ENCODE peak calls at places on chromosomes 6 and 20, in nine cellular contexts. One of them, this sample, is unnamed.

GRCh38 chr6:139757766-139758655 is 383.6 kb upstream of the CITED2 start:
- DNase-seq in T1000: no peak
- DNase-seq in H1: no peak
- DNase-seq in midbrain: no peak
- DNase-seq in fibroblast of lung: peak
- DNase-seq in HFF-Myc: no peak
- DNase-seq in left cardiac atrium: no peak
- DNase-seq in KG1: no peak
- DNase-seq in LoVo: no peak
- DNase-seq in this sample: no peak

GRCh38 chr20:52971498-52972189 is 514 bp upstream of the TSHZ2 start:
- DNase-seq in midbrain: no peak
- DNase-seq in left cardiac atrium: no peak
- DNase-seq in LoVo: no peak
- DNase-seq in fibroblast of lung: no peak
- DNase-seq in HFF-Myc: no peak
- DNase-seq in KG1: no peak
- DNase-seq in H1: no peak
- DNase-seq in T1000: no peak
- DNase-seq in this sample: no peak

GRCh38 chr6:84606860-84607259 is 157.5 kb downstream of the TBX18 start:
- DNase-seq in LoVo: no peak
- DNase-seq in midbrain: no peak
- DNase-seq in left cardiac atrium: no peak
- DNase-seq in KG1: no peak
- DNase-seq in H1: no peak
- DNase-seq in HFF-Myc: no peak
- DNase-seq in T1000: no peak
- DNase-seq in fibroblast of lung: peak
- DNase-seq in this sample: no peak

GRCh38 chr6:118327237-118327636 is 220.9 kb upstream of the PLN start:
- DNase-seq in midbrain: no peak
- DNase-seq in fibroblast of lung: no peak
- DNase-seq in T1000: no peak
- DNase-seq in left cardiac atrium: no peak
- DNase-seq in KG1: no peak
- DNase-seq in H1: no peak
- DNase-seq in LoVo: no peak
- DNase-seq in HFF-Myc: no peak
- DNase-seq in this sample: no peak

GRCh38 chr6:78619016-78619415 is 248.3 kb upstream of the IRAK1BP1 start:
- DNase-seq in LoVo: no peak
- DNase-seq in fibroblast of lung: no peak
- DNase-seq in T1000: no peak
- DNase-seq in KG1: no peak
- DNase-seq in H1: no peak
- DNase-seq in midbrain: no peak
- DNase-seq in left cardiac atrium: no peak
- DNase-seq in HFF-Myc: no peak
- DNase-seq in this sample: no peak

GRCh38 chr6:126625019-126625418 is 285.1 kb downstream of the CENPW start:
- DNase-seq in LoVo: no peak
- DNase-seq in KG1: no peak
- DNase-seq in H1: no peak
- DNase-seq in left cardiac atrium: no peak
- DNase-seq in HFF-Myc: no peak
- DNase-seq in T1000: no peak
- DNase-seq in fibroblast of lung: peak
- DNase-seq in midbrain: no peak
- DNase-seq in this sample: no peak

GRCh38 chr20:60823001-60823649 is 428.9 kb upstream of the CDH4 start:
- DNase-seq in midbrain: no peak
- DNase-seq in fibroblast of lung: no peak
- DNase-seq in KG1: no peak
- DNase-seq in LoVo: no peak
- DNase-seq in H1: no peak
- DNase-seq in left cardiac atrium: no peak
- DNase-seq in T1000: no peak
- DNase-seq in HFF-Myc: no peak
- DNase-seq in this sample: no peak

GRCh38 chr6:40343887-40344565 is 243.1 kb downstream of the LRFN2 start:
- DNase-seq in T1000: no peak
- DNase-seq in H1: no peak
- DNase-seq in HFF-Myc: no peak
- DNase-seq in LoVo: no peak
- DNase-seq in left cardiac atrium: no peak
- DNase-seq in fibroblast of lung: no peak
- DNase-seq in KG1: no peak
- DNase-seq in midbrain: no peak
- DNase-seq in this sample: no peak

GRCh38 chr6:99490608-99491007 is 24.6 kb downstream of the USP45 start:
- DNase-seq in LoVo: no peak
- DNase-seq in midbrain: no peak
- DNase-seq in HFF-Myc: no peak
- DNase-seq in KG1: no peak
- DNase-seq in H1: no peak
- DNase-seq in fibroblast of lung: no peak
- DNase-seq in left cardiac atrium: no peak
- DNase-seq in T1000: no peak
- DNase-seq in this sample: no peak

GRCh38 chr6:28880894-28881780 is 42.6 kb downstream of the TRIM27 start:
- DNase-seq in LoVo: peak
- DNase-seq in HFF-Myc: peak
- DNase-seq in left cardiac atrium: peak
- DNase-seq in KG1: peak
- DNase-seq in midbrain: peak
- DNase-seq in H1: no peak
- DNase-seq in T1000: peak
- DNase-seq in fibroblast of lung: peak
- DNase-seq in this sample: peak

GRCh38 chr20:58675146-58675584 is 17.4 kb upstream of the NPEPL1 start:
- DNase-seq in midbrain: no peak
- DNase-seq in T1000: no peak
- DNase-seq in LoVo: no peak
- DNase-seq in left cardiac atrium: no peak
- DNase-seq in KG1: no peak
- DNase-seq in fibroblast of lung: no peak
- DNase-seq in H1: no peak
- DNase-seq in HFF-Myc: no peak
- DNase-seq in this sample: no peak

GRCh38 chr6:84779380-84779779 is 15.0 kb upstream of the TBX18 start:
- DNase-seq in LoVo: no peak
- DNase-seq in H1: no peak
- DNase-seq in midbrain: no peak
- DNase-seq in T1000: no peak
- DNase-seq in left cardiac atrium: no peak
- DNase-seq in fibroblast of lung: no peak
- DNase-seq in HFF-Myc: no peak
- DNase-seq in KG1: no peak
- DNase-seq in this sample: no peak

GRCh38 chr6:138806889-138807288 is 11.0 kb downstream of the ECT2L start:
- DNase-seq in left cardiac atrium: no peak
- DNase-seq in H1: no peak
- DNase-seq in HFF-Myc: no peak
- DNase-seq in LoVo: no peak
- DNase-seq in fibroblast of lung: no peak
- DNase-seq in T1000: no peak
- DNase-seq in KG1: no peak
- DNase-seq in midbrain: no peak
- DNase-seq in this sample: no peak

GRCh38 chr20:6094038-6094437 is 28.8 kb downstream of the FERMT1 start:
- DNase-seq in left cardiac atrium: no peak
- DNase-seq in LoVo: peak
- DNase-seq in H1: no peak
- DNase-seq in fibroblast of lung: no peak
- DNase-seq in midbrain: no peak
- DNase-seq in KG1: no peak
- DNase-seq in T1000: no peak
- DNase-seq in HFF-Myc: no peak
- DNase-seq in this sample: no peak

GRCh38 chr6:110999634-111000270 is 17.9 kb downstream of the RPF2 start:
- DNase-seq in T1000: no peak
- DNase-seq in LoVo: no peak
- DNase-seq in fibroblast of lung: peak
- DNase-seq in KG1: no peak
- DNase-seq in left cardiac atrium: no peak
- DNase-seq in HFF-Myc: no peak
- DNase-seq in H1: no peak
- DNase-seq in midbrain: peak
- DNase-seq in this sample: no peak

GRCh38 chr20:14700641-14700965 is 363.2 kb upstream of the FLRT3 start:
- DNase-seq in HFF-Myc: no peak
- DNase-seq in KG1: no peak
- DNase-seq in H1: no peak
- DNase-seq in LoVo: peak
- DNase-seq in fibroblast of lung: peak
- DNase-seq in midbrain: no peak
- DNase-seq in T1000: no peak
- DNase-seq in left cardiac atrium: no peak
- DNase-seq in this sample: no peak

GRCh38 chr6:51411726-51412125 is 593.1 kb downstream of the TFAP2B start:
- DNase-seq in fibroblast of lung: no peak
- DNase-seq in LoVo: no peak
- DNase-seq in KG1: no peak
- DNase-seq in midbrain: no peak
- DNase-seq in H1: no peak
- DNase-seq in T1000: no peak
- DNase-seq in HFF-Myc: no peak
- DNase-seq in left cardiac atrium: no peak
- DNase-seq in this sample: no peak

GRCh38 chr20:19840111-19840705 is 82.2 kb downstream of the RIN2 start:
- DNase-seq in T1000: no peak
- DNase-seq in LoVo: peak
- DNase-seq in left cardiac atrium: no peak
- DNase-seq in KG1: no peak
- DNase-seq in midbrain: no peak
- DNase-seq in H1: no peak
- DNase-seq in fibroblast of lung: no peak
- DNase-seq in HFF-Myc: no peak
- DNase-seq in this sample: no peak

GRCh38 chr6:144265390-144265789 is 19.7 kb upstream of the UTRN start:
- DNase-seq in LoVo: no peak
- DNase-seq in fibroblast of lung: peak
- DNase-seq in HFF-Myc: no peak
- DNase-seq in T1000: peak
- DNase-seq in KG1: no peak
- DNase-seq in H1: no peak
- DNase-seq in left cardiac atrium: no peak
- DNase-seq in midbrain: no peak
- DNase-seq in this sample: no peak

GRCh38 chr6:78243519-78243918 is 590.7 kb downstream of the MEI4 start:
- DNase-seq in LoVo: peak
- DNase-seq in KG1: no peak
- DNase-seq in HFF-Myc: peak
- DNase-seq in T1000: no peak
- DNase-seq in H1: no peak
- DNase-seq in left cardiac atrium: no peak
- DNase-seq in midbrain: no peak
- DNase-seq in fibroblast of lung: peak
- DNase-seq in this sample: no peak

GRCh38 chr6:112620832-112621569 is 273.9 kb downstream of the RFPL4B start:
- DNase-seq in T1000: no peak
- DNase-seq in KG1: no peak
- DNase-seq in HFF-Myc: no peak
- DNase-seq in H1: no peak
- DNase-seq in midbrain: no peak
- DNase-seq in left cardiac atrium: no peak
- DNase-seq in fibroblast of lung: peak
- DNase-seq in LoVo: no peak
- DNase-seq in this sample: no peak

This sample was measured in activated T-helper 2 cell treated with anti-CD3 and anti-CD28 coated beads, Interferon-gamma antibody, Interleukin-2, Interleukin-4, amounts not matched to agents 10 μg/mL and 5 μg/mL and 100 μg/mL, durations not matched to agents 14 hours and 24 hours and 36 hours.